ENCODE peak calls at places on chromosome 9, in five cellular contexts. K, D, R, H and T are unnamed samples.

GRCh38 chr9:3893519-3893918 is 367.7 kb upstream of the RFX3 start:
- DNase-seq in K (no peak), D (no peak), R (no peak), H (no peak), T (peak)

GRCh38 chr9:532707-533106 is 308.8 kb upstream of the DMRT1 start:
- DNase-seq in K (no peak), D (no peak), R (no peak), H (no peak), T (peak)

GRCh38 chr9:8660383-8660782 is 860.8 kb upstream of the DMAC1 start:
- DNase-seq in K (no peak), D (peak), R (no peak), H (no peak), T (peak)

GRCh38 chr9:115507148-115507547 is 389.2 kb upstream of the TNC start:
- DNase-seq in K (no peak), D (no peak), R (no peak), H (no peak), T (no peak)

GRCh38 chr9:104075801-104076753 is 18.0 kb upstream of the SMC2 start:
- DNase-seq in K (no peak), D (no peak), R (no peak), H (peak), T (no peak)

GRCh38 chr9:115126406-115126805 is 8.4 kb upstream of the TNC start:
- DNase-seq in K (no peak), D (no peak), R (no peak), H (no peak), T (no peak)

GRCh38 chr9:88953401-88954029 is 37.8 kb upstream of the S1PR3 start:
- DNase-seq in K (no peak), D (no peak), R (no peak), H (peak), T (no peak)

GRCh38 chr9:88583901-88584596 is 49.1 kb downstream of the NXNL2 start:
- DNase-seq in K (no peak), D (no peak), R (no peak), H (peak), T (no peak)

GRCh38 chr9:35972093-35972492 is 14.1 kb upstream of the OR2S2 start:
- DNase-seq in K (peak), D (no peak), R (no peak), H (no peak), T (no peak)

GRCh38 chr9:19102181-19102630 is 498 bp downstream of the HAUS6 start:
- DNase-seq in K (peak), D (peak), R (peak), H (peak), T (peak)

GRCh38 chr9:18274693-18275092 is 199.3 kb upstream of the ADAMTSL1 start:
- DNase-seq in K (no peak), D (no peak), R (no peak), H (peak), T (no peak)

GRCh38 chr9:75974006-75974766 is 83.7 kb downstream of the PCSK5 start:
- DNase-seq in K (no peak), D (no peak), R (no peak), H (no peak), T (no peak)

GRCh38 chr9:89471390-89471789 is 26.5 kb downstream of the SEMA4D start:
- DNase-seq in K (peak), D (no peak), R (no peak), H (no peak), T (no peak)

GRCh38 chr9:135095470-135096407 is 8.3 kb downstream of the OLFM1 start:
- DNase-seq in K (peak), D (no peak), R (no peak), H (no peak), T (no peak)

GRCh38 chr9:91047993-91048607 is 246.5 kb downstream of the SYK start:
- DNase-seq in K (no peak), D (no peak), R (no peak), H (peak), T (no peak)

GRCh38 chr9:79007701-79008483 is 563.9 kb upstream of the TLE4 start:
- DNase-seq in K (no peak), D (no peak), R (no peak), H (no peak), T (no peak)

GRCh38 chr9:38671372-38671731 is 48.6 kb downstream of the FAM240B start:
- DNase-seq in K (no peak), D (no peak), R (no peak), H (no peak), T (no peak)

GRCh38 chr9:92289708-92290390 is 3.6 kb downstream of the IARS1 start:
- DNase-seq in K (no peak), D (no peak), R (no peak), H (peak), T (no peak)

GRCh38 chr9:114364528-114365041 is 23.2 kb downstream of the AKNA start:
- DNase-seq in K (no peak), D (no peak), R (no peak), H (peak), T (no peak)

GRCh38 chr9:125243792-125244260 is 2.7 kb upstream of the HSPA5 start:
- DNase-seq in K (no peak), D (no peak), R (no peak), H (no peak), T (no peak)

GRCh38 chr9:2337131-2337530 is 284.5 kb upstream of the VLDLR start:
- DNase-seq in K (no peak), D (no peak), R (no peak), H (no peak), T (no peak)

GRCh38 chr9:101738566-101739183 is at the start of gene GRIN3A:
- DNase-seq in K (no peak), D (peak), R (peak), H (peak), T (peak)

GRCh38 chr9:73167614-73168013 is 15.9 kb downstream of the ANXA1 start:
- DNase-seq in K (no peak), D (no peak), R (no peak), H (no peak), T (no peak)

GRCh38 chr9:120949290-120949689 is 22.7 kb upstream of the TRAF1 start:
- DNase-seq in K (no peak), D (no peak), R (no peak), H (no peak), T (no peak)

GRCh38 chr9:121709798-121710197 is 58.4 kb downstream of the DAB2IP start:
- DNase-seq in K (no peak), D (no peak), R (no peak), H (no peak), T (no peak)

GRCh38 chr9:133591985-133592384 is 17.2 kb downstream of the FAM163B start:
- DNase-seq in K (no peak), D (no peak), R (no peak), H (no peak), T (no peak)

GRCh38 chr9:117276444-117276843 is 138.4 kb downstream of the ASTN2 start:
- DNase-seq in K (no peak), D (no peak), R (no peak), H (no peak), T (no peak)

GRCh38 chr9:3385871-3386270 is 139.9 kb downstream of the RFX3 start:
- DNase-seq in K (no peak), D (no peak), R (no peak), H (no peak), T (no peak)

GRCh38 chr9:131162886-131163285 is 37.5 kb downstream of the NUP214 start:
- DNase-seq in K (no peak), D (no peak), R (no peak), H (no peak), T (no peak)

GRCh38 chr9:131169567-131169966 is 44.2 kb downstream of the NUP214 start:
- DNase-seq in K (no peak), D (no peak), R (no peak), H (no peak), T (no peak)

GRCh38 chr9:131165523-131165922 is 40.1 kb downstream of the NUP214 start:
- DNase-seq in K (no peak), D (no peak), R (no peak), H (no peak), T (no peak)

GRCh38 chr9:131167146-131167692 is 41.8 kb downstream of the NUP214 start:
- DNase-seq in K (no peak), D (no peak), R (no peak), H (peak), T (no peak)

GRCh38 chr9:131167936-131168335 is 42.5 kb downstream of the NUP214 start:
- DNase-seq in K (no peak), D (no peak), R (no peak), H (no peak), T (no peak)
- H3K27ac ChIP-seq in K (no peak), D (no peak), R (no peak), H (no peak), T (no peak)

DNA sequence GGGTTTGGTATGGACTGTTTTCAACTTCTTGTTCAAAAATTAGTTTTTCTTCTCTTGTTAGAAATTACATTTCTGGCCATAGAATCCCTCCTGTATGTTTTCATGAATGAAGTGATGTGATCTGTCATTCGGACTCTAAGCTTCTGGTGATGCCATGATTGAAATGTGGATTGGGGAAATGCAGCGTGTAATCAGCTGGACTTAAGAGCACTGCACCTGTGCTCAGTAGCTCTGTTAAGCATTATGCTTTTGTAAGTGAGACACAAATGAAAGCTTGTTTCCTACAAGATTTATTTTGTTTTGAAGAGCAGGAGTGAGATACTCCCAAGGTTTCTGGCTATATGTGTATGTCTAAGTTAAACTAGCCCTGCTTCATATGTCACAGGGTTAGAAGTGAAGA is 24.0 kb upstream of the FAM120AOS start:
- DNase-seq in K (no peak), D (no peak), R (no peak), H (no peak), T (no peak)
- H3K27ac ChIP-seq in K (no peak), D (no peak), R (no peak), H (no peak), T (peak)

DNA sequence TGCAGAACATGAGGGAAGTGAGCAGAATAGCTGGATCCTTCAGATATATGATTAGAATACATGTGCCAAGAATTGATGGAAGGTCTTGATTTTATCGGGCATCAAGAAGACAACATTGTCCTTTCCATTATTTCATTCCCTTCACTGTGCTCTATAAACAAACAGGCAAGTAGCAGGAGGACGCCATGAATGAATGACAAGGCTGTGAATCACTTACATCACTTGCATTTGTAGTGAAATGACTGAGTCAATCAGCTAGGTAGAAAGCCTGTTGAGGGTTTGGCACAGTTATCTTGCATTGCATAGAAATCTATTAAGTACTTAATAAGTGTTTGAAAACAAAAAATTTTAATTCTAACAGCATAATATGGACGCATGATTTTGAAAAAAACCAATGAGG is 548.8 kb upstream of the IZUMO3 start:
- DNase-seq in K (no peak), D (no peak), R (no peak), H (no peak), T (no peak)
- H3K27ac ChIP-seq in K (no peak), D (no peak), R (no peak), H (no peak), T (no peak)

GRCh38 chr9:136850866-136851775 is 1.0 kb upstream of the MAMDC4 start:
- DNase-seq in K (peak), D (no peak), R (no peak), H (no peak), T (peak)
- H3K27ac ChIP-seq in K (no peak), D (no peak), R (no peak), H (no peak), T (peak)

GRCh38 chr9:98226516-98226915 is 28.9 kb downstream of the TBC1D2 start:
- DNase-seq in K (no peak), D (no peak), R (no peak), H (peak), T (no peak)
- H3K27ac ChIP-seq in K (no peak), D (no peak), R (no peak), H (peak), T (peak)

DNA sequence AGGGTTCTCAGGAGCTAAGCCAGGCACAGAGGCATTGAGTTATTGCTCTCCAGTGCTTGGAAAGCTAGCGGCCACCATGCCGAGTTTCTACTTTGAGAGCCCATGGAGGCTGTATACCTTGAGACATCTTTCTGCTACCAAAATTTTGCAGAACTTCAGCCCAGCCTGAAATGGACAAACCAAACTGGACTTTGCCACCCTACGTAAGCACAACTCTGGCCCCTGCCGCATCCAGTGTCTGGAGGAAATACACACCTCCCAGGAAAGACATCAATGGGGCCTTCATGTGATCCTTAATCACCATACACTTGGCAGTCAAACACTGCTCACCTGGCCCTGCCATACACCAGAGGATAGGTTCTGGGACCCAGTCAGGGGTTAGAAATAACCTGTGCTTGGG is 27.8 kb downstream of the GARNL3 start:
- DNase-seq in K (no peak), D (no peak), R (no peak), H (no peak), T (no peak)
- H3K27ac ChIP-seq in K (no peak), D (no peak), R (no peak), H (no peak), T (no peak)

GRCh38 chr9:27530915-27531762 is 1.5 kb upstream of the MOB3B start:
- DNase-seq in K (no peak), D (no peak), R (peak), H (no peak), T (no peak)

GRCh38 chr9:27528278-27528885 is 1.2 kb downstream of the MOB3B start:
- DNase-seq in K (peak), D (peak), R (peak), H (peak), T (peak)

GRCh38 chr9:27528886-27529315 is 713 bp downstream of the MOB3B start:
- DNase-seq in K (peak), D (peak), R (peak), H (peak), T (peak)

GRCh38 chr9:27529316-27530278 is at the start of gene MOB3B:
- DNase-seq in K (peak), D (peak), R (peak), H (peak), T (peak)

DNA sequence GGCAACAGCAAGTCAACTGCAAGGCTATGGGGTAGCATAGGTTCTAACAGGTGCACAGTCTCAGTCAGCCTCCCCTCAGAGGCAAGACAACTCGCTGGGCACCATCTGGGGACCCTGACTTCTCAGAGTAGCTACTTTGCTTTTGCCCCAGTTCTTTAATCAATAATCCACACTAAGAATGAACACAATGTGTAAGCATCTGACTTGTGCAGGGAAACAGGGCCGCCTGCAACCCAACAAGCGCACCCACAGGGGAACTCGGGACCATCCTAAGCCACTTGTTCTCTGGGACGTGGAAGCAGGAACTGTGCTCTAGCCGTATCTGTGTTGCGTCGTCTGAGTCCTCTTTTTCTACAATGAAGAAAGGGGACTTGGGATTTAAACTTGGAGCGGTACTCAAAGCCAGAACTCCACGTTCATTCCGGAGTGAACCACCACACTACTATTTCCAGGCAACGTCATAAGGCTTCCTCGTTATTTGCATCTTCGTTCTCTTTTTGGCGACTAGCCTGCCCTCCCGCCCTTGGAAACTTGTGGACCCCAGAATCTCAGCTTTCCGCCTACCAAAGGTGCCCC is 1.8 kb downstream of the MOB3B start:
- DNase-seq in K (no peak), D (no peak), R (peak), H (no peak), T (no peak)
- H3K27ac ChIP-seq in K (peak), D (peak), R (peak), H (no peak), T (peak)